ENCODE peak calls at places on chromosomes 1 and 21, in ten cellular contexts. One of them, this sample, is unnamed.

GRCh38 chr1:154796303-154796892 is 73.7 kb downstream of the KCNN3 start:
- DNase-seq in lung: no peak
- DNase-seq in HFF-Myc: no peak
- DNase-seq in prostate gland: peak; percentile 18
- DNase-seq in mucosa of descending colon: no peak
- DNase-seq in mammary epithelial cell: peak; percentile 74
- DNase-seq in K562: no peak
- DNase-seq in cardiac fibroblast: no peak
- DNase-seq in A549: no peak
- DNase-seq in dorsolateral prefrontal cortex: no peak
- DNase-seq in this sample: no peak

GRCh38 chr1:116375884-116376733 is 3.1 kb downstream of the ATP1A1 start:
- DNase-seq in lung: peak; percentile 84
- DNase-seq in HFF-Myc: peak; percentile 41
- DNase-seq in prostate gland: peak; percentile 96
- DNase-seq in mucosa of descending colon: peak; percentile 85
- DNase-seq in mammary epithelial cell: peak; percentile 97
- DNase-seq in K562: no peak
- DNase-seq in cardiac fibroblast: peak; percentile 85
- DNase-seq in A549: no peak
- DNase-seq in dorsolateral prefrontal cortex: peak; percentile 44
- DNase-seq in this sample: peak; percentile 79

GRCh38 chr1:61636392-61636791 is 88.5 kb downstream of the TM2D1 start:
- DNase-seq in lung: no peak
- DNase-seq in HFF-Myc: no peak
- DNase-seq in prostate gland: no peak
- DNase-seq in mucosa of descending colon: no peak
- DNase-seq in mammary epithelial cell: no peak
- DNase-seq in K562: no peak
- DNase-seq in cardiac fibroblast: no peak
- DNase-seq in A549: no peak
- DNase-seq in dorsolateral prefrontal cortex: no peak
- DNase-seq in this sample: no peak

GRCh38 chr1:30655672-30656071 is 67.7 kb downstream of the MATN1 start:
- DNase-seq in lung: no peak
- DNase-seq in HFF-Myc: no peak
- DNase-seq in prostate gland: no peak
- DNase-seq in mucosa of descending colon: no peak
- DNase-seq in mammary epithelial cell: no peak
- DNase-seq in K562: no peak
- DNase-seq in cardiac fibroblast: no peak
- DNase-seq in A549: no peak
- DNase-seq in dorsolateral prefrontal cortex: no peak
- DNase-seq in this sample: no peak

GRCh38 chr1:112901387-112901786 is 54.6 kb downstream of the SLC16A1 start:
- DNase-seq in lung: no peak
- DNase-seq in HFF-Myc: no peak
- DNase-seq in prostate gland: no peak
- DNase-seq in mucosa of descending colon: no peak
- DNase-seq in mammary epithelial cell: no peak
- DNase-seq in K562: no peak
- DNase-seq in cardiac fibroblast: no peak
- DNase-seq in A549: no peak
- DNase-seq in dorsolateral prefrontal cortex: no peak
- DNase-seq in this sample: no peak

GRCh38 chr1:151135433-151136385 is 10.7 kb downstream of the SEMA6C start:
- DNase-seq in lung: no peak
- DNase-seq in HFF-Myc: no peak
- DNase-seq in prostate gland: no peak
- DNase-seq in mucosa of descending colon: no peak
- DNase-seq in mammary epithelial cell: no peak
- DNase-seq in K562: peak; percentile 25
- DNase-seq in cardiac fibroblast: no peak
- DNase-seq in A549: no peak
- DNase-seq in dorsolateral prefrontal cortex: no peak
- DNase-seq in this sample: no peak

GRCh38 chr21:41865002-41865777 is 14.0 kb downstream of the PRDM15 start:
- DNase-seq in lung: no peak
- DNase-seq in HFF-Myc: no peak
- DNase-seq in prostate gland: no peak
- DNase-seq in mucosa of descending colon: no peak
- DNase-seq in mammary epithelial cell: no peak
- DNase-seq in K562: peak; percentile 51
- DNase-seq in cardiac fibroblast: no peak
- DNase-seq in A549: no peak
- DNase-seq in dorsolateral prefrontal cortex: no peak
- DNase-seq in this sample: no peak

GRCh38 chr1:110634455-110635281 is 28.5 kb upstream of the KCNA2 start:
- DNase-seq in lung: peak; percentile 75
- DNase-seq in HFF-Myc: no peak
- DNase-seq in prostate gland: peak; percentile 23
- DNase-seq in mucosa of descending colon: peak; percentile 60
- DNase-seq in mammary epithelial cell: peak; percentile 87
- DNase-seq in K562: no peak
- DNase-seq in cardiac fibroblast: peak; percentile 72
- DNase-seq in A549: peak; percentile 20
- DNase-seq in dorsolateral prefrontal cortex: peak; percentile 41
- DNase-seq in this sample: peak; percentile 92

GRCh38 chr1:81472387-81472786 is 328.3 kb upstream of the ADGRL2 start:
- DNase-seq in lung: no peak
- DNase-seq in HFF-Myc: no peak
- DNase-seq in prostate gland: no peak
- DNase-seq in mucosa of descending colon: no peak
- DNase-seq in mammary epithelial cell: no peak
- DNase-seq in K562: no peak
- DNase-seq in cardiac fibroblast: no peak
- DNase-seq in A549: no peak
- DNase-seq in dorsolateral prefrontal cortex: no peak
- DNase-seq in this sample: no peak

GRCh38 chr1:179164494-179164893 is 65.0 kb downstream of the ABL2 start:
- DNase-seq in lung: no peak
- DNase-seq in HFF-Myc: no peak
- DNase-seq in prostate gland: no peak
- DNase-seq in mucosa of descending colon: no peak
- DNase-seq in mammary epithelial cell: peak; percentile 91
- DNase-seq in K562: no peak
- DNase-seq in cardiac fibroblast: peak; percentile 59
- DNase-seq in A549: no peak
- DNase-seq in dorsolateral prefrontal cortex: no peak
- DNase-seq in this sample: peak; percentile 73

GRCh38 chr1:215497516-215497915 is 69.6 kb upstream of the KCTD3 start:
- DNase-seq in lung: no peak
- DNase-seq in HFF-Myc: no peak
- DNase-seq in prostate gland: no peak
- DNase-seq in mucosa of descending colon: no peak
- DNase-seq in mammary epithelial cell: no peak
- DNase-seq in K562: no peak
- DNase-seq in cardiac fibroblast: no peak
- DNase-seq in A549: no peak
- DNase-seq in dorsolateral prefrontal cortex: no peak
- DNase-seq in this sample: no peak

GRCh38 chr1:7267493-7267892 is 482.2 kb downstream of the CAMTA1 start:
- DNase-seq in lung: peak; percentile 13
- DNase-seq in HFF-Myc: no peak
- DNase-seq in prostate gland: no peak
- DNase-seq in mucosa of descending colon: no peak
- DNase-seq in mammary epithelial cell: peak; percentile 18
- DNase-seq in K562: no peak
- DNase-seq in cardiac fibroblast: no peak
- DNase-seq in A549: no peak
- DNase-seq in dorsolateral prefrontal cortex: no peak
- DNase-seq in this sample: peak; percentile 82

GRCh38 chr1:235990376-235990795 is 74.5 kb downstream of the NID1 start:
- DNase-seq in lung: no peak
- DNase-seq in HFF-Myc: no peak
- DNase-seq in prostate gland: no peak
- DNase-seq in mucosa of descending colon: no peak
- DNase-seq in mammary epithelial cell: no peak
- DNase-seq in K562: no peak
- DNase-seq in cardiac fibroblast: peak; percentile 96
- DNase-seq in A549: no peak
- DNase-seq in dorsolateral prefrontal cortex: no peak
- DNase-seq in this sample: no peak

GRCh38 chr1:46017876-46018503 is 114.4 kb downstream of the PIK3R3 start:
- DNase-seq in lung: no peak
- DNase-seq in HFF-Myc: no peak
- DNase-seq in prostate gland: no peak
- DNase-seq in mucosa of descending colon: no peak
- DNase-seq in mammary epithelial cell: no peak
- DNase-seq in K562: no peak
- DNase-seq in cardiac fibroblast: no peak
- DNase-seq in A549: no peak
- DNase-seq in dorsolateral prefrontal cortex: no peak
- DNase-seq in this sample: no peak

GRCh38 chr1:164764333-164764732 is 205.3 kb downstream of the PBX1 start:
- DNase-seq in lung: no peak
- DNase-seq in HFF-Myc: no peak
- DNase-seq in prostate gland: no peak
- DNase-seq in mucosa of descending colon: no peak
- DNase-seq in mammary epithelial cell: no peak
- DNase-seq in K562: no peak
- DNase-seq in cardiac fibroblast: peak; percentile 50
- DNase-seq in A549: no peak
- DNase-seq in dorsolateral prefrontal cortex: no peak
- DNase-seq in this sample: no peak

GRCh38 chr1:110783292-110783918 is 89.5 kb upstream of the CD53 start:
- DNase-seq in lung: peak; percentile 46
- DNase-seq in HFF-Myc: peak; percentile 19
- DNase-seq in prostate gland: peak; percentile 40
- DNase-seq in mucosa of descending colon: no peak
- DNase-seq in mammary epithelial cell: peak; percentile 55
- DNase-seq in K562: peak; percentile 74
- DNase-seq in cardiac fibroblast: peak; percentile 58
- DNase-seq in A549: peak; percentile 43
- DNase-seq in dorsolateral prefrontal cortex: no peak
- DNase-seq in this sample: peak; percentile 14

DNA sequence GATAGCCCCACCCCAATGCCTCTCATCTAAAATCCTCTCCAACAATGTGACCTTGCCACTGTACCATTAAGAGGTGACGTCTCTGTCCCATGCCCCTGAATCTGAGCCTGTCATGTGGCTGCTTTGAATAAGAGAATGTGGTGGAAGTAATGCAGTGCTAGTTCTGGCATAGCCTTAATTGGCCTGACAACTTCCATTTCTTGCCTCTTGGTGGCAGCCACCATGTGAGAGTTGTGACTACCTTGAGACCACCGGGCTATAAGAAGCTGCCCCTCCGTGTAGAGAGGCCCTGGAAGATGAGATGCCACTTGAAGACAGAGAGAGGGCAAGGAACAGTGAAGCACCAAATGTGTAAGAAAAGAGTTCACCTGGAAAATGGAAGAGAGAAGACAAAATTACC is 95.4 kb downstream of the POFUT2 start:
- DNase-seq in lung: no peak
- DNase-seq in HFF-Myc: no peak
- DNase-seq in prostate gland: no peak
- DNase-seq in mucosa of descending colon: no peak
- DNase-seq in mammary epithelial cell: no peak
- DNase-seq in K562: no peak
- DNase-seq in cardiac fibroblast: no peak
- DNase-seq in A549: no peak
- DNase-seq in dorsolateral prefrontal cortex: no peak
- DNase-seq in this sample: no peak
- TF ChIP-seq CTCF in lung: no peak
- TF ChIP-seq CTCF in HFF-Myc: no peak
- TF ChIP-seq CTCF in prostate gland: no peak
- TF ChIP-seq CTCF in mucosa of descending colon: no peak
- TF ChIP-seq CTCF in mammary epithelial cell: no peak
- TF ChIP-seq CTCF in K562: no peak
- TF ChIP-seq CTCF in cardiac fibroblast: no peak
- TF ChIP-seq CTCF in A549: no peak
- TF ChIP-seq CTCF in dorsolateral prefrontal cortex: no peak
- TF ChIP-seq CTCF in this sample: no peak

DNA sequence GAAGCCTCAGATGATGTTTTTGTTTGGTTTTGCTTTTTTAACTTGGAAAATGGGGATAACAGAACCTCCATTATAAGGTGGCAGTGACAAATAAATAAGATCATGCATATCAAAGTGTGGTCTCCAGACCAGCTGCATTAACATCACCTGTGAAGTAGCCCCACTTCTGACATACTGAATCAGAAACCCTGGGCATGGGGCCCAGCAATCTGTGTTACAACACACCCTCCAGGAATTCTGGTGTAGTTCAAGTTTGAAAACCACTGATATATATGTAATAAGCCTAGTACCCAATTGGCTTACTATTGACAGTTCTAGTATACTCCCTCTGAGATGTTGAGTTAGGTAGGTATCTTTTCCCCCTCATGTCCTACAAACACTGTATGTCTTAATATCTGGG is 24.1 kb upstream of the RNF19B start:
- DNase-seq in lung: peak; percentile 69
- DNase-seq in HFF-Myc: no peak
- DNase-seq in prostate gland: no peak
- DNase-seq in mucosa of descending colon: no peak
- DNase-seq in mammary epithelial cell: peak; percentile 90
- DNase-seq in K562: no peak
- DNase-seq in cardiac fibroblast: peak; percentile 74
- DNase-seq in A549: no peak
- DNase-seq in dorsolateral prefrontal cortex: no peak
- DNase-seq in this sample: peak; percentile 87
- H3K4me3 ChIP-seq in lung: no peak overlapping the region
- H3K4me3 ChIP-seq in HFF-Myc: no peak overlapping the region
- H3K4me3 ChIP-seq in prostate gland: no peak overlapping the region
- H3K4me3 ChIP-seq in mucosa of descending colon: no peak overlapping the region
- H3K4me3 ChIP-seq in mammary epithelial cell: peak overlapping the region; percentile 7
- H3K4me3 ChIP-seq in K562: no peak overlapping the region
- H3K4me3 ChIP-seq in cardiac fibroblast: no peak overlapping the region
- H3K4me3 ChIP-seq in A549: no peak overlapping the region
- H3K4me3 ChIP-seq in dorsolateral prefrontal cortex: no peak overlapping the region
- H3K4me3 ChIP-seq in this sample: no peak overlapping the region

DNA sequence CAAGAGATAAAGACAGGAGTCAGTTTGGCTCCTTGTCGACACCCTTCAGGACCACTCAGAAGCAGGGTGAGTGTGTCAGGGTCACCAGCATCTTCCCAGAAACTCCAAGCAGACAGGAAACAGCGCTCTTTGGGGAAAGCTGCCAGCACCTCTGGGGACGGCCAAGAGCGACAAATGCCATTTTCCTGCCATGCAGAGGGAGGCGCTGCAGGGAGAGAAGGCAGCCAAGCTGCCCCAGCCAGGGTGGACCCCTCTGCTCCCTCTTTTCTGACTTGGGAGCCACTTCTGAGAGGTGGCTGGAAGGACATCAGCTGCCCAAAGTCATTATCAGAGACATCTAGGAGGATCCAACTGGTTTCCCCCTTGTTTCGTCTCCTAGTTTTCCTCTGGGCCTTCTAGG is 29.0 kb downstream of the SIM2 start:
- DNase-seq in lung: no peak
- DNase-seq in HFF-Myc: no peak
- DNase-seq in prostate gland: no peak
- DNase-seq in mucosa of descending colon: no peak
- DNase-seq in mammary epithelial cell: no peak
- DNase-seq in K562: no peak
- DNase-seq in cardiac fibroblast: no peak
- DNase-seq in A549: no peak
- DNase-seq in dorsolateral prefrontal cortex: no peak
- DNase-seq in this sample: no peak
- TF ChIP-seq CTCF in lung: no peak
- TF ChIP-seq CTCF in HFF-Myc: no peak
- TF ChIP-seq CTCF in prostate gland: no peak
- TF ChIP-seq CTCF in mucosa of descending colon: no peak
- TF ChIP-seq CTCF in mammary epithelial cell: no peak
- TF ChIP-seq CTCF in K562: peak; percentile 56
- TF ChIP-seq CTCF in cardiac fibroblast: peak; percentile 5
- TF ChIP-seq CTCF in A549: no peak
- TF ChIP-seq CTCF in dorsolateral prefrontal cortex: no peak
- TF ChIP-seq CTCF in this sample: no peak

GRCh38 chr1:156675715-156676311 is 1.4 kb downstream of the NES start:
- DNase-seq in lung: no peak
- DNase-seq in HFF-Myc: no peak
- DNase-seq in prostate gland: no peak
- DNase-seq in mucosa of descending colon: no peak
- DNase-seq in mammary epithelial cell: no peak
- DNase-seq in K562: no peak
- DNase-seq in cardiac fibroblast: no peak
- DNase-seq in A549: no peak
- DNase-seq in dorsolateral prefrontal cortex: no peak
- DNase-seq in this sample: no peak
- H3K4me3 ChIP-seq in lung: peak overlapping the region; percentile 54
- H3K4me3 ChIP-seq in HFF-Myc: peak overlapping the region; percentile 69
- H3K4me3 ChIP-seq in prostate gland: peak overlapping the region; percentile 33
- H3K4me3 ChIP-seq in mucosa of descending colon: no peak overlapping the region
- H3K4me3 ChIP-seq in mammary epithelial cell: no peak overlapping the region
- H3K4me3 ChIP-seq in K562: no peak overlapping the region
- H3K4me3 ChIP-seq in cardiac fibroblast: peak overlapping the region; percentile 30
- H3K4me3 ChIP-seq in A549: no peak overlapping the region
- H3K4me3 ChIP-seq in dorsolateral prefrontal cortex: peak overlapping the region; percentile 39
- H3K4me3 ChIP-seq in this sample: peak overlapping the region; percentile 64

This sample was measured in foreskin fibroblast.